ENCODE peak calls at places on chromosomes 2 and 18, in six cellular contexts. M is gastrocnemius medialis, C is GM10248, X is HFFc6, J is MCF 10A, Z is A549. D is an unnamed sample.
A peak's percentile ranks its signal among the peaks of the same experiment; 100 is the strongest.

GRCh38 chr2:199692489-199692888 is 158.5 kb downstream of the FTCDNL1 start:
- DNase-seq in M (no peak), C (no peak), X (no peak), J (peak; percentile 15), Z (no peak), D (no peak)

GRCh38 chr2:71358931-71359671 is 27.5 kb downstream of the ZNF638 start:
- DNase-seq in M (peak; percentile 6), C (no peak), X (peak; percentile 22), J (peak; percentile 88), Z (no peak), D (no peak)

GRCh38 chr2:10239561-10239967 is 63.1 kb upstream of the HPCAL1 start:
- DNase-seq in M (no peak), C (no peak), X (no peak), J (no peak), Z (no peak), D (no peak)

GRCh38 chr2:120180066-120180465 is 43.1 kb downstream of the TMEM185B start:
- DNase-seq in M (no peak), C (no peak), X (no peak), J (no peak), Z (no peak), D (no peak)

GRCh38 chr18:63376493-63377053 is 9.6 kb upstream of the KDSR start:
- DNase-seq in M (no peak), C (no peak), X (no peak), J (peak; percentile 44), Z (no peak), D (no peak)

GRCh38 chr18:23324056-23324811 is 128.9 kb upstream of the RIOK3 start:
- DNase-seq in M (no peak), C (no peak), X (no peak), J (no peak), Z (no peak), D (no peak)

GRCh38 chr2:219509780-219510511 is 4.3 kb upstream of the ASIC4 start:
- DNase-seq in M (no peak), C (peak; percentile 70), X (peak; percentile 29), J (peak; percentile 60), Z (peak; percentile 63), D (no peak)

GRCh38 chr2:176956791-176957190 is 255.8 kb upstream of the HNRNPA3 start:
- DNase-seq in M (no peak), C (no peak), X (no peak), J (no peak), Z (no peak), D (no peak)

GRCh38 chr2:43341959-43342757 is 115.8 kb upstream of the ZFP36L2 start:
- DNase-seq in M (no peak), C (no peak), X (no peak), J (peak; percentile 6), Z (no peak), D (no peak)

GRCh38 chr2:64447317-64448060 is 6.5 kb upstream of the LGALSL start:
- DNase-seq in M (no peak), C (no peak), X (no peak), J (no peak), Z (no peak), D (no peak)

GRCh38 chr2:119728421-119728820 is 31.3 kb upstream of the PTPN4 start:
- DNase-seq in M (no peak), C (no peak), X (no peak), J (no peak), Z (no peak), D (no peak)

GRCh38 chr2:109347626-109348025 is 218.6 kb downstream of the SH3RF3 start:
- DNase-seq in M (no peak), C (no peak), X (no peak), J (no peak), Z (no peak), D (no peak)

GRCh38 chr2:109350526-109350925 is 221.5 kb downstream of the SH3RF3 start:
- DNase-seq in M (no peak), C (no peak), X (no peak), J (peak; percentile 32), Z (no peak), D (no peak)

GRCh38 chr2:109349555-109350430 is 220.8 kb downstream of the SH3RF3 start:
- DNase-seq in M (no peak), C (no peak), X (no peak), J (no peak), Z (no peak), D (no peak)

GRCh38 chr2:109348190-109348589 is 219.2 kb downstream of the SH3RF3 start:
- DNase-seq in M (no peak), C (no peak), X (no peak), J (no peak), Z (no peak), D (no peak)

DNA sequence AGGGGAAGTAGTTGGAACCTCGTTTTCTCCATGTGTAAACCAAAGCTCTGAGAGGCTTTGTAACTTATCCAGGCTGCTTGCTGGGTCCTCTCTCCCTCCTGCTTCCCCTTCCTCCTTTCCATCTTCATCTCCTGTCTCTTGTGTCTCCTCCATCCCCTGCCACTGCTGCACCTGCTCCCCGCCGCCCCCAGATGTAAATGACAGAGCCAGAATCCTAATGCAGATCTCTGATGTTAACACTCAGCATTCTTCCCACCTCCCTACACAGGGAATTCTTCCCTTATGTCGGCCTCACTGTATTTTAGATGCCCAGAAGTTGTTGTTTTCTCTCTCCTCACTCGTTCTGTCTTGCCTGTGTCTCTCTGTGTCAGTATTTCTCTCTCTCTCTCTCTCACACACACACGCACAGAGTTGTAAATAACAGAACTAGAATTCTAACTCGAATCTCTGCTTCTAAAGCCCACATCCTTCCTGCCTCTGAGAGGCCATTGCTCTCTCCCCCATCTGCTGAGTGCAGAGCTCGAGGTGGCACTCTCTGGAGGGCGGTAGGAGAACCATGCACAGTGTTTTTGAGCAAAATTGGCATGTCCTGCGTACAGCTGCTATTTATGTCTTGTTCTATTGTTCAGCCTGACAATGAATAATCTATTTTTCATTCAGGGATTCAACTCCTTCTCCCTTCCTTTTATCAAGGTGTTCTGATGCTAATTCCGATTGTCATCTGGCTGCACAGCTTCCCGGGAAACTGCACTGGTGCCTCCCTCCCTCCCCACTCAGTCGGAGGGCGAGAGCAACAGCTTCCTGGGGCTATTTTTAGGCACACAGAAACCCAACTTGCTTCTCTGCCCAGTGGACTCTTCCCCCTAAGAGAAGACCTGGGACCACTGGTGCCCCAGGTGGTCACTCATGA is 219.9 kb downstream of the SH3RF3 start:
- DNase-seq in M (no peak), C (no peak), X (no peak), J (no peak), Z (no peak), D (no peak)
- TF ChIP-seq CTCF in M (no peak), C (no peak), X (no peak), J (no peak), Z (no peak), D (no peak)

GRCh38 chr2:173753441-173753840 is 211.7 kb downstream of the SP3 start:
- DNase-seq in M (no peak), C (no peak), X (no peak), J (no peak), Z (no peak), D (no peak)

GRCh38 chr2:173750332-173750731 is 214.8 kb downstream of the SP3 start:
- DNase-seq in M (no peak), C (no peak), X (no peak), J (no peak), Z (no peak), D (no peak)

GRCh38 chr2:173750831-173751230 is 214.3 kb downstream of the SP3 start:
- DNase-seq in M (no peak), C (no peak), X (no peak), J (no peak), Z (no peak), D (no peak)

GRCh38 chr2:173751245-173751975 is 213.8 kb downstream of the SP3 start:
- DNase-seq in M (no peak), C (no peak), X (no peak), J (no peak), Z (no peak), D (no peak)

GRCh38 chr2:173752152-173752551 is 213.0 kb downstream of the SP3 start:
- DNase-seq in M (no peak), C (no peak), X (no peak), J (peak; percentile 34), Z (peak; percentile 34), D (no peak)
- TF ChIP-seq CTCF in M (no peak), C (peak; percentile 20), X (peak; percentile 57), J (peak; percentile 47), Z (peak; percentile 41), D (peak; percentile 41)

GRCh38 chr18:70172225-70172624 is 33.3 kb downstream of the RTTN start:
- DNase-seq in M (no peak), C (no peak), X (peak; percentile 19), J (peak; percentile 4), Z (peak; percentile 28), D (no peak)
- TF ChIP-seq CTCF in M (no peak), C (peak; percentile 43), X (peak; percentile 81), J (peak; percentile 27), Z (peak; percentile 55), D (peak; percentile 7)

GRCh38 chr2:239269173-239269865 is 131.5 kb downstream of the HDAC4 start:
- DNase-seq in M (no peak), C (no peak), X (no peak), J (peak; percentile 43), Z (no peak), D (no peak)
- TF ChIP-seq CTCF in M (no peak), C (no peak), X (no peak), J (no peak), Z (no peak), D (no peak)

DNA sequence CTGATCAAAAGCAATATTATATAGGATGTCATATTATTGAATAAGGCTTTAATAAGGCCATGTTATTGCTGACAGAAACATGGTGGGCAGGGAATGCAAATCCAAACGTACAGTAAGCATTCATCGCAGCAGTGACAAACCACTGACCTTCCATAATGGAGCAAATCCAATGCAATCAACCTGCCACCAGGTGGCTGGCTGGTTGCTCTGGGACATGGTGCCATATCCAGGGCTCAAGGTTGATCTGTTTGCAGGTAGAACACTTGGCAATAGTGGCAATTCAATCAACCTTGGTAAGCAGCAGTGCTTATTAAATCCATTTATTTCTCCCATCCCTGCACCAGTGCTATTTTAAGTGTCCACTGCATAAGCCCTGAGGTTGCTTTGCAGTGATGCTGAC is 75.4 kb downstream of the CERKL start:
- DNase-seq in M (no peak), C (no peak), X (no peak), J (no peak), Z (no peak), D (no peak)
- TF ChIP-seq CTCF in M (no peak), C (no peak), X (peak; percentile 47), J (peak; percentile 17), Z (no peak), D (peak; percentile 45)

DNA sequence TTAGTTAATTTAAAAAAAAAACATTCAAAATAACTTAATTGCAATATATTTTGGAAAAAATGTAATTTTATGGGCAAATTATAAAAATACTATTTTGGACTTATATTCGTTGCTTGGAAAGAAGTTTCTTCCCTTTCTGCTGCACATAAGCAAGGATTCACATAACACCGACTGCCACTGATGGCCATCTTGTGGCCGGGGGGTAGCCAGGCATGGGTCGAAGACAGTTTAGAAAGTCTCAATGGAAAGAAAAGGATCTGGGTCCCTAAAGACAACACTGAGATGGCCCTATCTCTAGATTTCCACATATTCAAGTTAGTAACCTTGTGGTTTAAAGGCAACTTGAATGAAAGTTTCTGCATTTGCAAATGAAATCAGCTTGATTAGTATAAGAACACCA is 318.6 kb downstream of the AKAIN1 start:
- DNase-seq in M (no peak), C (no peak), X (no peak), J (no peak), Z (no peak), D (no peak)
- TF ChIP-seq CTCF in M (no peak), C (no peak), X (no peak), J (no peak), Z (no peak), D (no peak)

D was measured in GM12864.